ENCODE peak calls at places on chromosomes 3 and 15, in nine cellular contexts. One of them, this sample, is unnamed.

GRCh38 chr15:100761253-100761935 is 118.2 kb upstream of the ALDH1A3 start:
- DNase-seq in astrocyte of the spinal cord: no peak
- DNase-seq in fibroblast of pulmonary artery: no peak
- DNase-seq in IMR-90: no peak
- DNase-seq in AG09319: no peak
- DNase-seq in adrenal gland: no peak
- DNase-seq in esophagus squamous epithelium: no peak
- DNase-seq in omental fat pad: no peak
- DNase-seq in endothelial cell: no peak
- DNase-seq in this sample: no peak

GRCh38 chr3:183287301-183287971 is 34.4 kb downstream of the B3GNT5 start:
- DNase-seq in astrocyte of the spinal cord: peak
- DNase-seq in fibroblast of pulmonary artery: peak
- DNase-seq in IMR-90: peak
- DNase-seq in AG09319: peak
- DNase-seq in adrenal gland: peak
- DNase-seq in esophagus squamous epithelium: no peak
- DNase-seq in omental fat pad: no peak
- DNase-seq in endothelial cell: no peak
- DNase-seq in this sample: no peak

GRCh38 chr15:33149919-33150318 is 44.6 kb downstream of the FMN1 start:
- DNase-seq in astrocyte of the spinal cord: peak
- DNase-seq in fibroblast of pulmonary artery: no peak
- DNase-seq in IMR-90: peak
- DNase-seq in AG09319: no peak
- DNase-seq in adrenal gland: no peak
- DNase-seq in esophagus squamous epithelium: no peak
- DNase-seq in omental fat pad: no peak
- DNase-seq in endothelial cell: no peak
- DNase-seq in this sample: no peak

GRCh38 chr3:53166781-53167291 is 5.8 kb downstream of the PRKCD start:
- DNase-seq in astrocyte of the spinal cord: peak
- DNase-seq in fibroblast of pulmonary artery: peak
- DNase-seq in IMR-90: peak
- DNase-seq in AG09319: peak
- DNase-seq in adrenal gland: peak
- DNase-seq in esophagus squamous epithelium: no peak
- DNase-seq in omental fat pad: no peak
- DNase-seq in endothelial cell: peak
- DNase-seq in this sample: no peak

GRCh38 chr3:126364731-126365301 is 7.6 kb upstream of the KLF15 start:
- DNase-seq in astrocyte of the spinal cord: no peak
- DNase-seq in fibroblast of pulmonary artery: no peak
- DNase-seq in IMR-90: no peak
- DNase-seq in AG09319: no peak
- DNase-seq in adrenal gland: no peak
- DNase-seq in esophagus squamous epithelium: no peak
- DNase-seq in omental fat pad: no peak
- DNase-seq in endothelial cell: no peak
- DNase-seq in this sample: no peak

GRCh38 chr15:95277266-95277665 is 1045.9 kb downstream of the MCTP2 start:
- DNase-seq in astrocyte of the spinal cord: peak
- DNase-seq in fibroblast of pulmonary artery: no peak
- DNase-seq in IMR-90: peak
- DNase-seq in AG09319: peak
- DNase-seq in adrenal gland: no peak
- DNase-seq in esophagus squamous epithelium: no peak
- DNase-seq in omental fat pad: no peak
- DNase-seq in endothelial cell: no peak
- DNase-seq in this sample: no peak

GRCh38 chr3:61701019-61701418 is 139.6 kb downstream of the PTPRG start:
- DNase-seq in astrocyte of the spinal cord: no peak
- DNase-seq in fibroblast of pulmonary artery: no peak
- DNase-seq in IMR-90: no peak
- DNase-seq in AG09319: no peak
- DNase-seq in adrenal gland: no peak
- DNase-seq in esophagus squamous epithelium: no peak
- DNase-seq in omental fat pad: no peak
- DNase-seq in endothelial cell: no peak
- DNase-seq in this sample: peak

GRCh38 chr15:85457392-85457968 is 77.1 kb downstream of the AKAP13 start:
- DNase-seq in astrocyte of the spinal cord: no peak
- DNase-seq in fibroblast of pulmonary artery: no peak
- DNase-seq in IMR-90: no peak
- DNase-seq in AG09319: no peak
- DNase-seq in adrenal gland: no peak
- DNase-seq in esophagus squamous epithelium: no peak
- DNase-seq in omental fat pad: no peak
- DNase-seq in endothelial cell: no peak
- DNase-seq in this sample: no peak

GRCh38 chr3:15556512-15556911 is 35.0 kb upstream of the COLQ start:
- DNase-seq in astrocyte of the spinal cord: no peak
- DNase-seq in fibroblast of pulmonary artery: no peak
- DNase-seq in IMR-90: no peak
- DNase-seq in AG09319: no peak
- DNase-seq in adrenal gland: no peak
- DNase-seq in esophagus squamous epithelium: no peak
- DNase-seq in omental fat pad: no peak
- DNase-seq in endothelial cell: no peak
- DNase-seq in this sample: no peak

GRCh38 chr3:105354429-105354828 is 12.3 kb upstream of the ALCAM start:
- DNase-seq in astrocyte of the spinal cord: no peak
- DNase-seq in fibroblast of pulmonary artery: no peak
- DNase-seq in IMR-90: no peak
- DNase-seq in AG09319: no peak
- DNase-seq in adrenal gland: no peak
- DNase-seq in esophagus squamous epithelium: no peak
- DNase-seq in omental fat pad: no peak
- DNase-seq in endothelial cell: no peak
- DNase-seq in this sample: no peak

GRCh38 chr3:112437146-112438022 is 61.9 kb downstream of the BTLA start:
- DNase-seq in astrocyte of the spinal cord: peak
- DNase-seq in fibroblast of pulmonary artery: peak
- DNase-seq in IMR-90: peak
- DNase-seq in AG09319: peak
- DNase-seq in adrenal gland: no peak
- DNase-seq in esophagus squamous epithelium: no peak
- DNase-seq in omental fat pad: no peak
- DNase-seq in endothelial cell: no peak
- DNase-seq in this sample: peak

GRCh38 chr3:458614-459375 is 262.2 kb downstream of the CHL1 start:
- DNase-seq in astrocyte of the spinal cord: no peak
- DNase-seq in fibroblast of pulmonary artery: no peak
- DNase-seq in IMR-90: no peak
- DNase-seq in AG09319: no peak
- DNase-seq in adrenal gland: no peak
- DNase-seq in esophagus squamous epithelium: no peak
- DNase-seq in omental fat pad: no peak
- DNase-seq in endothelial cell: no peak
- DNase-seq in this sample: peak

GRCh38 chr3:30520695-30521094 is 85.7 kb upstream of the TGFBR2 start:
- DNase-seq in astrocyte of the spinal cord: no peak
- DNase-seq in fibroblast of pulmonary artery: peak
- DNase-seq in IMR-90: no peak
- DNase-seq in AG09319: no peak
- DNase-seq in adrenal gland: no peak
- DNase-seq in esophagus squamous epithelium: no peak
- DNase-seq in omental fat pad: no peak
- DNase-seq in endothelial cell: no peak
- DNase-seq in this sample: no peak

GRCh38 chr3:61422945-61423740 is 138.2 kb upstream of the PTPRG start:
- DNase-seq in astrocyte of the spinal cord: no peak
- DNase-seq in fibroblast of pulmonary artery: no peak
- DNase-seq in IMR-90: no peak
- DNase-seq in AG09319: no peak
- DNase-seq in adrenal gland: no peak
- DNase-seq in esophagus squamous epithelium: no peak
- DNase-seq in omental fat pad: no peak
- DNase-seq in endothelial cell: no peak
- DNase-seq in this sample: no peak

GRCh38 chr15:36766449-36766848 is 187.0 kb downstream of the CDIN1 start:
- DNase-seq in astrocyte of the spinal cord: no peak
- DNase-seq in fibroblast of pulmonary artery: no peak
- DNase-seq in IMR-90: no peak
- DNase-seq in AG09319: no peak
- DNase-seq in adrenal gland: no peak
- DNase-seq in esophagus squamous epithelium: no peak
- DNase-seq in omental fat pad: no peak
- DNase-seq in endothelial cell: no peak
- DNase-seq in this sample: no peak

GRCh38 chr3:47617061-47618010 is 38.7 kb upstream of the CSPG5 start:
- DNase-seq in astrocyte of the spinal cord: peak
- DNase-seq in fibroblast of pulmonary artery: no peak
- DNase-seq in IMR-90: peak
- DNase-seq in AG09319: no peak
- DNase-seq in adrenal gland: no peak
- DNase-seq in esophagus squamous epithelium: no peak
- DNase-seq in omental fat pad: no peak
- DNase-seq in endothelial cell: no peak
- DNase-seq in this sample: no peak

GRCh38 chr3:105414841-105415240 is 48.1 kb downstream of the ALCAM start:
- DNase-seq in astrocyte of the spinal cord: peak
- DNase-seq in fibroblast of pulmonary artery: peak
- DNase-seq in IMR-90: peak
- DNase-seq in AG09319: no peak
- DNase-seq in adrenal gland: no peak
- DNase-seq in esophagus squamous epithelium: no peak
- DNase-seq in omental fat pad: no peak
- DNase-seq in endothelial cell: no peak
- DNase-seq in this sample: no peak

GRCh38 chr3:64438837-64439236 is 213.6 kb upstream of the PRICKLE2 start:
- DNase-seq in astrocyte of the spinal cord: no peak
- DNase-seq in fibroblast of pulmonary artery: no peak
- DNase-seq in IMR-90: no peak
- DNase-seq in AG09319: no peak
- DNase-seq in adrenal gland: no peak
- DNase-seq in esophagus squamous epithelium: no peak
- DNase-seq in omental fat pad: no peak
- DNase-seq in endothelial cell: no peak
- DNase-seq in this sample: no peak

GRCh38 chr15:80944818-80945217 is 44.8 kb downstream of the MESD start:
- DNase-seq in astrocyte of the spinal cord: no peak
- DNase-seq in fibroblast of pulmonary artery: no peak
- DNase-seq in IMR-90: no peak
- DNase-seq in AG09319: no peak
- DNase-seq in adrenal gland: no peak
- DNase-seq in esophagus squamous epithelium: no peak
- DNase-seq in omental fat pad: no peak
- DNase-seq in endothelial cell: no peak
- DNase-seq in this sample: no peak

GRCh38 chr15:32706704-32707103 is 11.1 kb upstream of the GREM1 start:
- DNase-seq in astrocyte of the spinal cord: no peak
- DNase-seq in fibroblast of pulmonary artery: no peak
- DNase-seq in IMR-90: no peak
- DNase-seq in AG09319: no peak
- DNase-seq in adrenal gland: no peak
- DNase-seq in esophagus squamous epithelium: no peak
- DNase-seq in omental fat pad: no peak
- DNase-seq in endothelial cell: no peak
- DNase-seq in this sample: no peak

GRCh38 chr3:190696777-190697501 is 165.6 kb downstream of the GMNC start:
- DNase-seq in astrocyte of the spinal cord: peak
- DNase-seq in fibroblast of pulmonary artery: peak
- DNase-seq in IMR-90: peak
- DNase-seq in AG09319: no peak
- DNase-seq in adrenal gland: peak
- DNase-seq in esophagus squamous epithelium: no peak
- DNase-seq in omental fat pad: no peak
- DNase-seq in endothelial cell: peak
- DNase-seq in this sample: peak
- TF ChIP-seq CTCF in astrocyte of the spinal cord: peak
- TF ChIP-seq CTCF in fibroblast of pulmonary artery: peak
- TF ChIP-seq CTCF in IMR-90: peak
- TF ChIP-seq CTCF in AG09319: peak
- TF ChIP-seq CTCF in adrenal gland: peak
- TF ChIP-seq CTCF in esophagus squamous epithelium: peak
- TF ChIP-seq CTCF in omental fat pad: no peak
- TF ChIP-seq CTCF in endothelial cell: peak
- TF ChIP-seq CTCF in this sample: peak

DNA sequence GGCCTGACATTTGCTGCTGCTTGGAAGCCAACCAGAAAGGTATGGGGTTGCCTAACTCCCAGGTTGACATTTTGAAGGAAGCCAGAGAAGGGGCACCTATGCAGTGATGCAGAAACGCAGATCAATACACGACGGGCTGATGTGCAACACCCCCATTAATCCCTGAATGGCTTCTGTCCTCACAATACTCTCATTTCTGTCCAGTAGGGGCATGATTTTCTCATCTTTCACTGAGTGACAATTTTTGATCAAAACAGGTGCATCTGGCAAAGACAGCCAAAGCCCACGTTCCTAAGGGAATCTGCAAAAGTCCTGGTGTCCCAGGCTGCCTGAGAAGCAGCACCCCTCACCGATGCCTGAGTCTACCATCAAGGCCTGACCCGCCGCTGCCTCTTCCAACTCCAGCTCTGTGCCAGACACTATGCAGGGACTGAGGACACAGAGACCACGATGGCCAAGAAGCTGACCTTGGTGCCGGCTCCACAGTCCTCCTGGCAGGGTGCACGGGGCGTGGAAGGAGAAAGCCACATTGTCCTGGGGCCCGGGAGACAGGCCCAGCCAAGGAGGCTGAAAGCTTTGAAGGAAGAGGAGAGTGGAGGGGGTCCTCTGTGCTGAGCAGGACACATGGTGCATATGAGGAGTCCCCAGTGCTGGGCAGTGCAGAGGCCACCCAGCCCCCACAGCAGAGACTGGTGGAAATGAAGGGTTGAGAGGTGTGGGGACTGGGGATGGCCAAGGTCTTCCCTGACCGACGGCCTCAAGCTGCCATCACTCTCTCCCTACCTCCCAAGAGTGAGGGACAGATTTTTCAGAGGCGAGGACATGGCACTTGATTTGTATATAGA is 159.6 kb downstream of the NUP210 start:
- DNase-seq in astrocyte of the spinal cord: no peak
- DNase-seq in fibroblast of pulmonary artery: no peak
- DNase-seq in IMR-90: no peak
- DNase-seq in AG09319: no peak
- DNase-seq in adrenal gland: no peak
- DNase-seq in esophagus squamous epithelium: no peak
- DNase-seq in omental fat pad: no peak
- DNase-seq in endothelial cell: no peak
- DNase-seq in this sample: no peak
- TF ChIP-seq CTCF in astrocyte of the spinal cord: peak
- TF ChIP-seq CTCF in fibroblast of pulmonary artery: no peak
- TF ChIP-seq CTCF in IMR-90: no peak
- TF ChIP-seq CTCF in AG09319: no peak
- TF ChIP-seq CTCF in adrenal gland: no peak
- TF ChIP-seq CTCF in esophagus squamous epithelium: no peak
- TF ChIP-seq CTCF in omental fat pad: no peak
- TF ChIP-seq CTCF in endothelial cell: no peak
- TF ChIP-seq CTCF in this sample: no peak

GRCh38 chr15:69893086-69893485 is 204.6 kb downstream of the TLE3 start:
- DNase-seq in astrocyte of the spinal cord: no peak
- DNase-seq in fibroblast of pulmonary artery: no peak
- DNase-seq in IMR-90: no peak
- DNase-seq in AG09319: no peak
- DNase-seq in adrenal gland: no peak
- DNase-seq in esophagus squamous epithelium: no peak
- DNase-seq in omental fat pad: no peak
- DNase-seq in endothelial cell: no peak
- DNase-seq in this sample: no peak
- TF ChIP-seq CTCF in astrocyte of the spinal cord: no peak
- TF ChIP-seq CTCF in fibroblast of pulmonary artery: no peak
- TF ChIP-seq CTCF in IMR-90: no peak
- TF ChIP-seq CTCF in AG09319: no peak
- TF ChIP-seq CTCF in adrenal gland: no peak
- TF ChIP-seq CTCF in esophagus squamous epithelium: no peak
- TF ChIP-seq CTCF in omental fat pad: no peak
- TF ChIP-seq CTCF in endothelial cell: no peak
- TF ChIP-seq CTCF in this sample: no peak

GRCh38 chr3:148903022-148903442 is 37.9 kb downstream of the CPA3 start:
- DNase-seq in astrocyte of the spinal cord: peak
- DNase-seq in fibroblast of pulmonary artery: no peak
- DNase-seq in IMR-90: peak
- DNase-seq in AG09319: no peak
- DNase-seq in adrenal gland: no peak
- DNase-seq in esophagus squamous epithelium: no peak
- DNase-seq in omental fat pad: no peak
- DNase-seq in endothelial cell: no peak
- DNase-seq in this sample: peak
- TF ChIP-seq CTCF in astrocyte of the spinal cord: no peak
- TF ChIP-seq CTCF in fibroblast of pulmonary artery: no peak
- TF ChIP-seq CTCF in IMR-90: no peak
- TF ChIP-seq CTCF in AG09319: no peak
- TF ChIP-seq CTCF in adrenal gland: no peak
- TF ChIP-seq CTCF in esophagus squamous epithelium: no peak
- TF ChIP-seq CTCF in omental fat pad: no peak
- TF ChIP-seq CTCF in endothelial cell: no peak
- TF ChIP-seq CTCF in this sample: no peak